ENCODE peak calls at places on chromosomes 3 and 15, in six cellular contexts. One of them, this sample, is unnamed.

GRCh38 chr3:187238239-187238638 is 41.0 kb downstream of the RTP1 start:
- DNase-seq in stimulated activated CD4-positive, alpha-beta T cell treated with anti-CD3 and anti-CD28 coated beads, Interleukin-2, amount 100 ng/mL, for 48 hours: no peak
- DNase-seq in iPS-NIHi11: no peak
- DNase-seq in nephron progenitor cell: no peak
- DNase-seq in breast epithelium: no peak
- DNase-seq in Calu3: no peak
- DNase-seq in this sample: no peak

GRCh38 chr3:61110576-61110975 is 140.7 kb downstream of the FHIT start:
- DNase-seq in Calu3: no peak
- DNase-seq in breast epithelium: no peak
- DNase-seq in nephron progenitor cell: no peak
- DNase-seq in iPS-NIHi11: no peak
- DNase-seq in stimulated activated CD4-positive, alpha-beta T cell treated with anti-CD3 and anti-CD28 coated beads, Interleukin-2, amount 100 ng/mL, for 48 hours: no peak
- DNase-seq in this sample: no peak

GRCh38 chr15:49169880-49170597 is at the start of gene GALK2:
- DNase-seq in Calu3: peak
- DNase-seq in nephron progenitor cell: peak
- DNase-seq in breast epithelium: peak
- DNase-seq in stimulated activated CD4-positive, alpha-beta T cell treated with anti-CD3 and anti-CD28 coated beads, Interleukin-2, amount 100 ng/mL, for 48 hours: peak
- DNase-seq in iPS-NIHi11: peak
- DNase-seq in this sample: peak

GRCh38 chr3:22326305-22326704 is 575.3 kb upstream of the ZNF385D start:
- DNase-seq in iPS-NIHi11: no peak
- DNase-seq in stimulated activated CD4-positive, alpha-beta T cell treated with anti-CD3 and anti-CD28 coated beads, Interleukin-2, amount 100 ng/mL, for 48 hours: no peak
- DNase-seq in Calu3: no peak
- DNase-seq in nephron progenitor cell: no peak
- DNase-seq in breast epithelium: no peak
- DNase-seq in this sample: no peak

GRCh38 chr3:48897401-48898376 is 993 bp downstream of the SLC25A20 start:
- DNase-seq in iPS-NIHi11: no peak
- DNase-seq in Calu3: peak
- DNase-seq in stimulated activated CD4-positive, alpha-beta T cell treated with anti-CD3 and anti-CD28 coated beads, Interleukin-2, amount 100 ng/mL, for 48 hours: no peak
- DNase-seq in breast epithelium: no peak
- DNase-seq in nephron progenitor cell: no peak
- DNase-seq in this sample: no peak

GRCh38 chr3:12150112-12150511 is 8.6 kb downstream of the TIMP4 start:
- DNase-seq in breast epithelium: no peak
- DNase-seq in Calu3: no peak
- DNase-seq in stimulated activated CD4-positive, alpha-beta T cell treated with anti-CD3 and anti-CD28 coated beads, Interleukin-2, amount 100 ng/mL, for 48 hours: no peak
- DNase-seq in iPS-NIHi11: no peak
- DNase-seq in nephron progenitor cell: no peak
- DNase-seq in this sample: no peak

GRCh38 chr3:45950686-45951600 is 7.7 kb downstream of the CXCR6 start:
- DNase-seq in stimulated activated CD4-positive, alpha-beta T cell treated with anti-CD3 and anti-CD28 coated beads, Interleukin-2, amount 100 ng/mL, for 48 hours: peak
- DNase-seq in breast epithelium: no peak
- DNase-seq in nephron progenitor cell: no peak
- DNase-seq in Calu3: no peak
- DNase-seq in iPS-NIHi11: no peak
- DNase-seq in this sample: no peak

GRCh38 chr3:13121553-13122001 is 48.3 kb upstream of the IQSEC1 start:
- DNase-seq in Calu3: no peak
- DNase-seq in iPS-NIHi11: peak
- DNase-seq in stimulated activated CD4-positive, alpha-beta T cell treated with anti-CD3 and anti-CD28 coated beads, Interleukin-2, amount 100 ng/mL, for 48 hours: no peak
- DNase-seq in breast epithelium: no peak
- DNase-seq in nephron progenitor cell: no peak
- DNase-seq in this sample: no peak

GRCh38 chr3:41608267-41608822 is 353.6 kb downstream of the ULK4 start:
- DNase-seq in nephron progenitor cell: no peak
- DNase-seq in iPS-NIHi11: no peak
- DNase-seq in stimulated activated CD4-positive, alpha-beta T cell treated with anti-CD3 and anti-CD28 coated beads, Interleukin-2, amount 100 ng/mL, for 48 hours: no peak
- DNase-seq in breast epithelium: no peak
- DNase-seq in Calu3: no peak
- DNase-seq in this sample: no peak

GRCh38 chr3:72130565-72130964 is 345.6 kb upstream of the PROK2 start:
- DNase-seq in breast epithelium: no peak
- DNase-seq in nephron progenitor cell: no peak
- DNase-seq in stimulated activated CD4-positive, alpha-beta T cell treated with anti-CD3 and anti-CD28 coated beads, Interleukin-2, amount 100 ng/mL, for 48 hours: no peak
- DNase-seq in Calu3: no peak
- DNase-seq in iPS-NIHi11: no peak
- DNase-seq in this sample: no peak

GRCh38 chr3:169812124-169812843 is 386 bp upstream of the LRRIQ4 start:
- DNase-seq in breast epithelium: peak
- DNase-seq in nephron progenitor cell: peak
- DNase-seq in stimulated activated CD4-positive, alpha-beta T cell treated with anti-CD3 and anti-CD28 coated beads, Interleukin-2, amount 100 ng/mL, for 48 hours: peak
- DNase-seq in Calu3: peak
- DNase-seq in iPS-NIHi11: peak
- DNase-seq in this sample: peak

GRCh38 chr3:150222646-150223045 is 185.5 kb upstream of the TSC22D2 start:
- DNase-seq in stimulated activated CD4-positive, alpha-beta T cell treated with anti-CD3 and anti-CD28 coated beads, Interleukin-2, amount 100 ng/mL, for 48 hours: no peak
- DNase-seq in Calu3: no peak
- DNase-seq in nephron progenitor cell: no peak
- DNase-seq in iPS-NIHi11: peak
- DNase-seq in breast epithelium: no peak
- DNase-seq in this sample: no peak

GRCh38 chr3:27202959-27203358 is 166.2 kb downstream of the NEK10 start:
- DNase-seq in Calu3: no peak
- DNase-seq in stimulated activated CD4-positive, alpha-beta T cell treated with anti-CD3 and anti-CD28 coated beads, Interleukin-2, amount 100 ng/mL, for 48 hours: no peak
- DNase-seq in iPS-NIHi11: no peak
- DNase-seq in breast epithelium: no peak
- DNase-seq in nephron progenitor cell: no peak
- DNase-seq in this sample: no peak

GRCh38 chr3:150177673-150178378 is 207.1 kb upstream of the PFN2 start:
- DNase-seq in stimulated activated CD4-positive, alpha-beta T cell treated with anti-CD3 and anti-CD28 coated beads, Interleukin-2, amount 100 ng/mL, for 48 hours: no peak
- DNase-seq in Calu3: no peak
- DNase-seq in nephron progenitor cell: no peak
- DNase-seq in breast epithelium: no peak
- DNase-seq in iPS-NIHi11: no peak
- DNase-seq in this sample: no peak

GRCh38 chr3:20066848-20067617 is 26.8 kb downstream of the KAT2B start:
- DNase-seq in Calu3: no peak
- DNase-seq in iPS-NIHi11: no peak
- DNase-seq in nephron progenitor cell: no peak
- DNase-seq in stimulated activated CD4-positive, alpha-beta T cell treated with anti-CD3 and anti-CD28 coated beads, Interleukin-2, amount 100 ng/mL, for 48 hours: no peak
- DNase-seq in breast epithelium: no peak
- DNase-seq in this sample: no peak

GRCh38 chr3:116863270-116863770 is 153.7 kb downstream of the TUSC7 start:
- DNase-seq in Calu3: no peak
- DNase-seq in nephron progenitor cell: no peak
- DNase-seq in stimulated activated CD4-positive, alpha-beta T cell treated with anti-CD3 and anti-CD28 coated beads, Interleukin-2, amount 100 ng/mL, for 48 hours: no peak
- DNase-seq in iPS-NIHi11: no peak
- DNase-seq in breast epithelium: no peak
- DNase-seq in this sample: no peak

GRCh38 chr3:144343343-144343742 is 371.7 kb downstream of the DIPK2A start:
- DNase-seq in iPS-NIHi11: no peak
- DNase-seq in breast epithelium: no peak
- DNase-seq in Calu3: no peak
- DNase-seq in nephron progenitor cell: no peak
- DNase-seq in stimulated activated CD4-positive, alpha-beta T cell treated with anti-CD3 and anti-CD28 coated beads, Interleukin-2, amount 100 ng/mL, for 48 hours: no peak
- DNase-seq in this sample: no peak

GRCh38 chr3:160553829-160554228 is 11.5 kb downstream of the KPNA4 start:
- DNase-seq in stimulated activated CD4-positive, alpha-beta T cell treated with anti-CD3 and anti-CD28 coated beads, Interleukin-2, amount 100 ng/mL, for 48 hours: no peak
- DNase-seq in iPS-NIHi11: no peak
- DNase-seq in Calu3: no peak
- DNase-seq in breast epithelium: no peak
- DNase-seq in nephron progenitor cell: no peak
- DNase-seq in this sample: no peak

GRCh38 chr3:37293646-37294045 is 119.3 kb upstream of the LRRFIP2 start:
- DNase-seq in iPS-NIHi11: no peak
- DNase-seq in Calu3: no peak
- DNase-seq in breast epithelium: no peak
- DNase-seq in stimulated activated CD4-positive, alpha-beta T cell treated with anti-CD3 and anti-CD28 coated beads, Interleukin-2, amount 100 ng/mL, for 48 hours: no peak
- DNase-seq in nephron progenitor cell: no peak
- DNase-seq in this sample: no peak

GRCh38 chr3:35639251-35640185 is at the start of gene ARPP21:
- DNase-seq in iPS-NIHi11: peak
- DNase-seq in breast epithelium: no peak
- DNase-seq in nephron progenitor cell: peak
- DNase-seq in stimulated activated CD4-positive, alpha-beta T cell treated with anti-CD3 and anti-CD28 coated beads, Interleukin-2, amount 100 ng/mL, for 48 hours: no peak
- DNase-seq in Calu3: peak
- DNase-seq in this sample: no peak

GRCh38 chr3:48662753-48663488 is at the start of gene CELSR3:
- DNase-seq in breast epithelium: peak
- DNase-seq in nephron progenitor cell: peak
- DNase-seq in stimulated activated CD4-positive, alpha-beta T cell treated with anti-CD3 and anti-CD28 coated beads, Interleukin-2, amount 100 ng/mL, for 48 hours: peak
- DNase-seq in Calu3: peak
- DNase-seq in iPS-NIHi11: peak
- DNase-seq in this sample: peak

GRCh38 chr3:81033185-81033584 is 728.3 kb downstream of the GBE1 start:
- DNase-seq in breast epithelium: no peak
- DNase-seq in Calu3: no peak
- DNase-seq in iPS-NIHi11: no peak
- DNase-seq in stimulated activated CD4-positive, alpha-beta T cell treated with anti-CD3 and anti-CD28 coated beads, Interleukin-2, amount 100 ng/mL, for 48 hours: no peak
- DNase-seq in nephron progenitor cell: no peak
- DNase-seq in this sample: no peak

GRCh38 chr3:6935964-6936363 is 75.0 kb downstream of the GRM7 start:
- DNase-seq in breast epithelium: no peak
- DNase-seq in Calu3: no peak
- DNase-seq in stimulated activated CD4-positive, alpha-beta T cell treated with anti-CD3 and anti-CD28 coated beads, Interleukin-2, amount 100 ng/mL, for 48 hours: no peak
- DNase-seq in iPS-NIHi11: no peak
- DNase-seq in nephron progenitor cell: no peak
- DNase-seq in this sample: no peak

GRCh38 chr3:14429237-14429636 is 26.8 kb downstream of the SLC6A6 start:
- DNase-seq in breast epithelium: no peak
- DNase-seq in stimulated activated CD4-positive, alpha-beta T cell treated with anti-CD3 and anti-CD28 coated beads, Interleukin-2, amount 100 ng/mL, for 48 hours: no peak
- DNase-seq in nephron progenitor cell: no peak
- DNase-seq in iPS-NIHi11: no peak
- DNase-seq in Calu3: no peak
- DNase-seq in this sample: no peak

GRCh38 chr3:178002113-178002512 is 534.1 kb upstream of the KCNMB2 start:
- DNase-seq in nephron progenitor cell: no peak
- DNase-seq in breast epithelium: no peak
- DNase-seq in stimulated activated CD4-positive, alpha-beta T cell treated with anti-CD3 and anti-CD28 coated beads, Interleukin-2, amount 100 ng/mL, for 48 hours: no peak
- DNase-seq in iPS-NIHi11: no peak
- DNase-seq in Calu3: no peak
- DNase-seq in this sample: no peak

GRCh38 chr15:48693474-48693873 is 48.0 kb upstream of the FBN1 start:
- DNase-seq in breast epithelium: no peak
- DNase-seq in stimulated activated CD4-positive, alpha-beta T cell treated with anti-CD3 and anti-CD28 coated beads, Interleukin-2, amount 100 ng/mL, for 48 hours: no peak
- DNase-seq in iPS-NIHi11: no peak
- DNase-seq in Calu3: no peak
- DNase-seq in nephron progenitor cell: no peak
- DNase-seq in this sample: no peak

This sample was measured in HEK293T.